ENCODE peak calls at places on chromosomes 1 and 21, in five cellular contexts. C is OCI-LY7; W is CD8-positive, alpha-beta T cell; B is spleen; Q is DND-41. S is an unnamed sample.

GRCh38 chr1:43067856-43068751 is 104.0 kb downstream of the EBNA1BP2 start:
- DNase-seq in C (no peak), W (peak), B (peak), Q (no peak), S (no peak)

GRCh38 chr1:223201967-223202366 is 58.9 kb upstream of the TLR5 start:
- DNase-seq in C (no peak), W (no peak), B (no peak), Q (no peak), S (no peak)

GRCh38 chr1:214280386-214281029 is 451 bp upstream of the SMYD2 start:
- DNase-seq in C (peak), W (no peak), B (peak), Q (no peak), S (peak)

GRCh38 chr21:38911523-38912354 is 106.0 kb downstream of the ETS2 start:
- DNase-seq in C (no peak), W (no peak), B (no peak), Q (no peak), S (no peak)

GRCh38 chr1:45490121-45490622 is 791 bp downstream of the TESK2 start:
- DNase-seq in C (no peak), W (no peak), B (peak), Q (no peak), S (no peak)

GRCh38 chr1:119712342-119713038 is 756 bp downstream of the PHGDH start:
- DNase-seq in C (peak), W (peak), B (no peak), Q (peak), S (no peak)

GRCh38 chr1:43708006-43708412 is 673 bp downstream of the ST3GAL3 start:
- DNase-seq in C (no peak), W (no peak), B (no peak), Q (peak), S (no peak)

GRCh38 chr1:226825037-226825745 is 45.2 kb upstream of the PSEN2 start:
- DNase-seq in C (no peak), W (no peak), B (no peak), Q (no peak), S (no peak)

GRCh38 chr1:163361123-163361934 is 39.6 kb downstream of the NUF2 start:
- DNase-seq in C (peak), W (no peak), B (no peak), Q (no peak), S (no peak)

GRCh38 chr21:44999428-44999971 is 59.7 kb downstream of the SLX9 start:
- DNase-seq in C (no peak), W (no peak), B (peak), Q (no peak), S (no peak)

GRCh38 chr1:5554784-5555183 is 437.4 kb downstream of the NPHP4 start:
- DNase-seq in C (no peak), W (no peak), B (no peak), Q (no peak), S (no peak)

GRCh38 chr1:63746129-63746864 is 27.5 kb upstream of the ROR1 start:
- DNase-seq in C (no peak), W (no peak), B (no peak), Q (no peak), S (no peak)

GRCh38 chr1:33296082-33296458 is 24.8 kb downstream of the A3GALT2 start:
- DNase-seq in C (no peak), W (no peak), B (peak), Q (no peak), S (no peak)

GRCh38 chr21:38806942-38807284 is 1.2 kb downstream of the ETS2 start:
- DNase-seq in C (no peak), W (no peak), B (no peak), Q (no peak), S (no peak)

GRCh38 chr1:186884266-186884665 is 55.5 kb downstream of the PLA2G4A start:
- DNase-seq in C (no peak), W (no peak), B (no peak), Q (no peak), S (no peak)

GRCh38 chr21:14306143-14306907 is 76.6 kb downstream of the HSPA13 start:
- DNase-seq in C (peak), W (no peak), B (no peak), Q (no peak), S (no peak)

GRCh38 chr1:165888552-165888920 is 61.1 kb downstream of the UCK2 start:
- DNase-seq in C (no peak), W (no peak), B (no peak), Q (no peak), S (no peak)

GRCh38 chr1:240152611-240153297 is 61.1 kb downstream of the FMN2 start:
- DNase-seq in C (no peak), W (no peak), B (no peak), Q (no peak), S (no peak)

GRCh38 chr1:12615916-12616708 is 1.9 kb downstream of the DHRS3 start:
- DNase-seq in C (no peak), W (no peak), B (peak), Q (peak), S (peak)

GRCh38 chr1:51301152-51301843 is 29.1 kb downstream of the TTC39A start:
- DNase-seq in C (no peak), W (no peak), B (peak), Q (no peak), S (no peak)

GRCh38 chr1:43329995-43330751 is 7.4 kb upstream of the MPL start:
- DNase-seq in C (no peak), W (no peak), B (peak), Q (peak), S (no peak)

GRCh38 chr1:4174291-4175200 is 274.5 kb upstream of the C1orf174 start:
- DNase-seq in C (no peak), W (no peak), B (peak), Q (no peak), S (no peak)

GRCh38 chr1:43227138-43227836 is 42.5 kb upstream of the TMEM125 start:
- DNase-seq in C (peak), W (peak), B (peak), Q (peak), S (peak)

GRCh38 chr1:186763107-186763506 is 65.6 kb upstream of the PLA2G4A start:
- DNase-seq in C (no peak), W (no peak), B (no peak), Q (no peak), S (no peak)

GRCh38 chr1:114299331-114300005 is 145.8 kb upstream of the SYT6 start:
- DNase-seq in C (no peak), W (no peak), B (no peak), Q (no peak), S (no peak)

GRCh38 chr1:6911974-6912373 is 126.7 kb downstream of the CAMTA1 start:
- DNase-seq in C (no peak), W (no peak), B (no peak), Q (no peak), S (no peak)

GRCh38 chr21:40839551-40839950 is 7.4 kb downstream of the DSCAM start:
- DNase-seq in C (no peak), W (no peak), B (no peak), Q (no peak), S (no peak)

GRCh38 chr1:97334454-97334853 is 586.4 kb downstream of the DPYD start:
- DNase-seq in C (no peak), W (no peak), B (no peak), Q (no peak), S (no peak)

GRCh38 chr1:212980123-212980800 is 29.9 kb downstream of the VASH2 start:
- DNase-seq in C (no peak), W (no peak), B (no peak), Q (no peak), S (no peak)

GRCh38 chr1:119115301-119115700 is 25.2 kb downstream of the WARS2 start:
- DNase-seq in C (no peak), W (no peak), B (no peak), Q (no peak), S (no peak)

GRCh38 chr1:150917387-150917786 is 8.8 kb upstream of the SETDB1 start:
- DNase-seq in C (no peak), W (no peak), B (no peak), Q (no peak), S (no peak)

GRCh38 chr1:160206421-160207117 is 1.4 kb downstream of the PEA15 start:
- DNase-seq in C (peak), W (no peak), B (no peak), Q (no peak), S (no peak)

GRCh38 chr1:87331319-87332269 is 2.9 kb downstream of the LMO4 start:
- DNase-seq in C (no peak), W (peak), B (peak), Q (peak), S (peak)

GRCh38 chr1:240571782-240572181 is 40.2 kb downstream of the GREM2 start:
- DNase-seq in C (no peak), W (no peak), B (no peak), Q (no peak), S (no peak)

GRCh38 chr1:41314781-41315481 is 46.3 kb upstream of the FOXO6 start:
- DNase-seq in C (no peak), W (no peak), B (no peak), Q (no peak), S (no peak)

GRCh38 chr1:2848006-2848670 is 46.6 kb upstream of the TTC34 start:
- DNase-seq in C (no peak), W (no peak), B (peak), Q (no peak), S (no peak)

GRCh38 chr1:20632386-20632785 is 872 bp upstream of the PINK1 start:
- DNase-seq in C (no peak), W (no peak), B (no peak), Q (no peak), S (no peak)

GRCh38 chr1:20636785-20637347 is 3.6 kb downstream of the PINK1 start:
- DNase-seq in C (no peak), W (no peak), B (no peak), Q (no peak), S (no peak)

GRCh38 chr1:20633190-20634064 is at the start of gene PINK1:
- DNase-seq in C (peak), W (peak), B (peak), Q (peak), S (peak)

GRCh38 chr1:20634065-20634593 is 871 bp downstream of the PINK1 start:
- DNase-seq in C (peak), W (peak), B (no peak), Q (peak), S (no peak)

GRCh38 chr1:20634594-20635084 is 1.4 kb downstream of the PINK1 start:
- DNase-seq in C (no peak), W (peak), B (no peak), Q (peak), S (no peak)
- H3K27ac ChIP-seq in C (no peak), W (peak), B (peak), Q (peak), S (peak)

DNA sequence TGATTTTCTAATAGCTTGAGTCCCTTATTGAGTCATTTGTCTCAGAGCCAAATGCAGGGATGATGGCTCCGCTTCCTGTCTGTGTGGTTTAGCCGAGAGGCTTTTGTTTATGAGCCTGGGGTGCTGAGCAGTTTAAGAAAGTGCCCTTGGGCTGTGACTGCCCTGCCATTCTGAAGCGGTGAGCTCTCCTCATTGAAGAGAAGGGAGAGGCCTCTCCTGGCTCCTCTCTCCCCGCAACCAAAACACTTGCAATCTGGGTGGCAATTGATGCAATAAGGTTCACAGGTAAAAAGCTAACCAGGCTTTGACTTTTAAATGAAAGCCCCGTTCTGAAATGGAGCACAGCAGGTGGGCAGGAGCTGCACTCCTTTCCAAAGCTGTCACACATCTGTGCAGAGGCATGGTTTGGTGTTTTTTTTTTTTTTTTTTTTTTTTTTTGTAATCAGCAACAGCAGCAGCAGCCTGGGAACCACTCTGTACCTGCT is 403.7 kb downstream of the SIPA1L2 start:
- DNase-seq in C (no peak), W (no peak), B (no peak), Q (peak), S (no peak)
- H3K27ac ChIP-seq in C (no peak), W (no peak), B (no peak), Q (peak), S (no peak)

GRCh38 chr1:172145231-172145651 is 275.2 kb upstream of the C1orf105 start:
- DNase-seq in C (no peak), W (no peak), B (no peak), Q (no peak), S (no peak)
- H3K27ac ChIP-seq in C (no peak), W (no peak), B (peak), Q (no peak), S (no peak)

GRCh38 chr21:37452222-37452621 is 85.6 kb downstream of the DYRK1A start:
- DNase-seq in C (no peak), W (no peak), B (no peak), Q (no peak), S (no peak)

GRCh38 chr21:37450385-37451044 is 83.9 kb downstream of the DYRK1A start:
- DNase-seq in C (no peak), W (no peak), B (no peak), Q (no peak), S (no peak)

GRCh38 chr21:37447288-37447936 is 80.8 kb downstream of the DYRK1A start:
- DNase-seq in C (no peak), W (no peak), B (no peak), Q (no peak), S (no peak)

GRCh38 chr21:37451446-37451845 is 84.9 kb downstream of the DYRK1A start:
- DNase-seq in C (no peak), W (no peak), B (no peak), Q (no peak), S (no peak)

GRCh38 chr21:37449302-37449937 is 82.8 kb downstream of the DYRK1A start:
- DNase-seq in C (no peak), W (no peak), B (no peak), Q (no peak), S (no peak)
- H3K27ac ChIP-seq in C (no peak), W (no peak), B (no peak), Q (no peak), S (no peak)

GRCh38 chr1:218164930-218165686 is 120.0 kb upstream of the RRP15 start:
- DNase-seq in C (peak), W (no peak), B (peak), Q (no peak), S (no peak)
- H3K27ac ChIP-seq in C (peak), W (no peak), B (no peak), Q (no peak), S (no peak)

GRCh38 chr1:198637915-198638437 is 864 bp upstream of the PTPRC start:
- DNase-seq in C (no peak), W (no peak), B (no peak), Q (no peak), S (no peak)
- H3K27ac ChIP-seq in C (peak), W (peak), B (peak), Q (peak), S (no peak)

GRCh38 chr1:95627244-95627643 is 393.2 kb downstream of the RWDD3 start:
- DNase-seq in C (no peak), W (no peak), B (no peak), Q (no peak), S (no peak)

GRCh38 chr1:95625224-95625623 is 391.2 kb downstream of the RWDD3 start:
- DNase-seq in C (no peak), W (no peak), B (no peak), Q (no peak), S (no peak)

GRCh38 chr1:95620076-95620475 is 386.1 kb downstream of the RWDD3 start:
- DNase-seq in C (no peak), W (no peak), B (no peak), Q (no peak), S (no peak)

DNA sequence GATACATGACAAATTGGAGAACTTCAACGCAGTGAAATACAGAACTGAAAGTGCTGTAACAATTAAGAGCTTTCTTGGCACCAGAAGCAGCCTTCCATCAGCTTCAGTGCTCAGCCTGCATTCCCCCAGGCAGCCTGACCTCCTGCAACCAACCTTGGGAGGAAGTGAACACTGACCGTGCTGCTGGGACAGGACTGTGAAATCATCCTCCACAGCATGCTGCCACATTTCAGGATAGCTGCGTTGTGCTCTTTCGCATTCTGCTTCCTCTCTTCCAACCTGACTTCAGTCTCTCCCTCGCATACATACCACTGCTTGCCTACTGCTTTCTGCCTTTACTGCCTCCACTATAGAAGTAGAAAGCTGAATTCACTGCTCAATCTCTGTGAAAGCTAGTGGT is 388.6 kb downstream of the RWDD3 start:
- DNase-seq in C (no peak), W (no peak), B (no peak), Q (no peak), S (no peak)
- H3K27ac ChIP-seq in C (no peak), W (no peak), B (no peak), Q (no peak), S (no peak)

GRCh38 chr21:26966978-26967913 is at the start of gene ADAMTS5:
- DNase-seq in C (no peak), W (no peak), B (peak), Q (no peak), S (no peak)

GRCh38 chr21:26966360-26966977 is 419 bp downstream of the ADAMTS5 start:
- DNase-seq in C (no peak), W (no peak), B (peak), Q (no peak), S (no peak)

GRCh38 chr21:26977741-26978140 is 10.9 kb upstream of the ADAMTS5 start:
- DNase-seq in C (no peak), W (no peak), B (no peak), Q (no peak), S (no peak)

GRCh38 chr21:26969971-26970725 is 3.3 kb upstream of the ADAMTS5 start:
- DNase-seq in C (no peak), W (no peak), B (no peak), Q (no peak), S (no peak)

GRCh38 chr21:26972131-26972707 is 5.3 kb upstream of the ADAMTS5 start:
- DNase-seq in C (no peak), W (no peak), B (no peak), Q (no peak), S (no peak)
- H3K27ac ChIP-seq in C (no peak), W (no peak), B (no peak), Q (no peak), S (no peak)

GRCh38 chr1:235012436-235013210 is 116.0 kb downstream of the TOMM20 start:
- DNase-seq in C (no peak), W (no peak), B (no peak), Q (no peak), S (no peak)
- H3K27ac ChIP-seq in C (peak), W (peak), B (peak), Q (peak), S (peak)

GRCh38 chr1:168084396-168085231 is 52.1 kb downstream of the GPR161 start:
- DNase-seq in C (peak), W (peak), B (peak), Q (peak), S (peak)

GRCh38 chr1:168082008-168082876 is 54.5 kb downstream of the GPR161 start:
- DNase-seq in C (peak), W (peak), B (peak), Q (peak), S (peak)

GRCh38 chr1:168083456-168084325 is 53.0 kb downstream of the GPR161 start:
- DNase-seq in C (no peak), W (no peak), B (no peak), Q (no peak), S (no peak)

GRCh38 chr1:168079761-168080160 is 57.0 kb downstream of the GPR161 start:
- DNase-seq in C (no peak), W (no peak), B (no peak), Q (no peak), S (no peak)

DNA sequence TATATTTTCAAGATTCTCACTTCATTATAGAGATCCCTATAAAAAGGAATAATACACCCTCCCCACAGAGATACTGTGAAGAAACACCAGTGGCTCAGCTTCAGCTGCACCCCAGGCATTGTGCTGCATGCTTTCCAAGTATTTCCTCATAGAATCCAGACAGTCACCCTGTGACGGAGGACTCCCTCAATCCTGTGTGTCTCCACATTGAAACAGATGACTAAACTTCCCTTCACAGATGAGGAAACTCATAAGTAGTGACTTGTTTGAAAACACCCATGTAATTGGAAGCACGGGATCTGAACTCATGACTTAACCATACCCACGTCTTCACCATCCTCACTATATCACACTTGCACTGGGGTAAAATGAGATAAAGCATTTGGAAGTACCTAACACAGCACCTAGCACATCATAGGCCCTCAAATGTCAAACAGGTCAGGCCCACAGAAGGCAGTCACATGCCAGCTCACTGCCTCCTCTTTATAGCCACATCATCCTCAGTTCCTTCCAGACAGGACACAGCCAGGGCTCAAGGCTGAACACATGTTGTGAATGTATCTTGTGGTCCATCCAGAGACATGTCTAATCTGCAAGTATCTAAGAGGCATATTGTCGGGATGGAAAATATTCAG is 55.2 kb downstream of the GPR161 start:
- DNase-seq in C (no peak), W (no peak), B (no peak), Q (no peak), S (no peak)
- H3K27ac ChIP-seq in C (no peak), W (no peak), B (no peak), Q (no peak), S (no peak)

S was measured in substantia nigra.